ENCODE peak calls at places on chromosome 6, in four cellular contexts. T, K, X and E are unnamed samples.

GRCh38 chr6:113758725-113759576 is 98.2 kb upstream of the MARCKS start:
- DNase-seq in T (no peak), K (peak; percentile 58), X (no peak), E (no peak)

GRCh38 chr6:31399589-31400466 is 3.6 kb upstream of the MICA start:
- DNase-seq in T (peak; percentile 78), K (peak; percentile 80), X (peak; percentile 73), E (peak; percentile 86)

GRCh38 chr6:135481786-135482369 is 15.7 kb downstream of the AHI1 start:
- DNase-seq in T (no peak), K (peak; percentile 19), X (peak; percentile 53), E (peak; percentile 33)

GRCh38 chr6:95648636-95649035 is 71.3 kb downstream of the MANEA start:
- DNase-seq in T (no peak), K (no peak), X (no peak), E (peak; percentile 39)

GRCh38 chr6:119147101-119148053 is 68.9 kb upstream of the FAM184A start:
- DNase-seq in T (no peak), K (peak; percentile 98), X (peak; percentile 21), E (no peak)

GRCh38 chr6:131909408-131910218 is 41.6 kb downstream of the CCN2 start:
- DNase-seq in T (peak; percentile 73), K (peak; percentile 72), X (peak; percentile 79), E (peak; percentile 92)

GRCh38 chr6:106116125-106116524 is 30.0 kb downstream of the PRDM1 start:
- DNase-seq in T (no peak), K (peak; percentile 13), X (no peak), E (no peak)

GRCh38 chr6:31525932-31526591 is 2.7 kb upstream of the MCCD1 start:
- DNase-seq in T (no peak), K (peak; percentile 57), X (no peak), E (no peak)

GRCh38 chr6:169961772-169962561 is 210.5 kb downstream of the ERMARD start:
- DNase-seq in T (peak; percentile 73), K (no peak), X (no peak), E (peak; percentile 75)

GRCh38 chr6:91081452-91082067 is 494.7 kb upstream of the MAP3K7 start:
- DNase-seq in T (no peak), K (peak; percentile 52), X (peak; percentile 50), E (peak; percentile 84)

GRCh38 chr6:35691027-35691824 is 2.5 kb upstream of the FKBP5 start:
- DNase-seq in T (no peak), K (peak; percentile 44), X (no peak), E (no peak)

GRCh38 chr6:160921095-160921494 is 70.5 kb upstream of the MAP3K4 start:
- DNase-seq in T (no peak), K (no peak), X (no peak), E (no peak)

GRCh38 chr6:77341058-77341986 is 122.0 kb downstream of the HTR1B start:
- DNase-seq in T (no peak), K (no peak), X (no peak), E (no peak)

GRCh38 chr6:170253226-170253909 is 37.5 kb downstream of the DLL1 start:
- DNase-seq in T (no peak), K (no peak), X (no peak), E (no peak)

GRCh38 chr6:129402244-129402643 is 307.7 kb downstream of the ARHGAP18 start:
- DNase-seq in T (no peak), K (peak; percentile 16), X (no peak), E (no peak)

GRCh38 chr6:139706949-139707348 is 332.5 kb upstream of the CITED2 start:
- DNase-seq in T (no peak), K (no peak), X (no peak), E (no peak)

GRCh38 chr6:167573461-167574215 is 248.8 kb downstream of the TTLL2 start:
- DNase-seq in T (no peak), K (no peak), X (no peak), E (no peak)

GRCh38 chr6:9527679-9528286 is 887.1 kb downstream of the TFAP2A start:
- DNase-seq in T (no peak), K (no peak), X (no peak), E (no peak)

GRCh38 chr6:32288426-32288825 is 64.6 kb upstream of the NOTCH4 start:
- DNase-seq in T (no peak), K (no peak), X (no peak), E (no peak)

GRCh38 chr6:1669996-1670395 is 60.3 kb downstream of the FOXC1 start:
- DNase-seq in T (no peak), K (no peak), X (no peak), E (no peak)

GRCh38 chr6:20740088-20740487 is 205.8 kb downstream of the CDKAL1 start:
- DNase-seq in T (no peak), K (no peak), X (no peak), E (no peak)
- H3K4me1 ChIP-seq in T (no peaks in the 10 kb centered on the region), K (peaks cover 1% of the 10 kb centered on the region), X (no peaks in the 10 kb centered on the region), E (no peaks in the 10 kb centered on the region)

GRCh38 chr6:114879719-114880118 is 536.9 kb upstream of the HS3ST5 start:
- DNase-seq in T (no peak), K (no peak), X (no peak), E (no peak)
- H4K20me1 ChIP-seq in T (no peaks in the 10 kb centered on the region), K (no peaks in the 10 kb centered on the region), X (no peaks in the 10 kb centered on the region), E (no peaks in the 10 kb centered on the region)

DNA sequence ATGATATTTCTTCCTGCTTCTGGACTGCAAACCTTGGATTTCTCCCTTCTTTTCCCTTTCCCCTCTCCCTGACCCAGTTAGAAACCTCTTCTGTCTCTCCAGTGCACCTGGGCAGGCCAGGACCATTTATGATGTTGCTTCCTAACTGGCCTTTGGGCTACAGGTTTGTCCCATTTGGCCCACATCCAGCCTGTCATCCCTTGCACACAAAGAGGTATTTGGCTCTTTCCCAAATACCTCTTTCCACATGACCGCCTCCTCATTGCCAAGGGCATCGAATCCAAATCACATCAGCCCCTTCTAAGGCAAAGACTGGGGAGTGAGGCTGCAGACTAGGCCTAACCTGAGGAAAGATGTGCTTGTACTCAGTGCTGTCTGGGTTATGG is 13.6 kb downstream of the FGD2 start:
- DNase-seq in T (no peak), K (no peak), X (no peak), E (no peak)
- H3K4me1 ChIP-seq in T (peaks cover 3% of the 10 kb centered on the region), K (no peaks in the 10 kb centered on the region), X (peaks cover 13% of the 10 kb centered on the region), E (no peaks in the 10 kb centered on the region)

GRCh38 chr6:3261921-3262320 is 3.2 kb downstream of the PSMG4 start:
- DNase-seq in T (no peak), K (no peak), X (no peak), E (no peak)
- H4K20me1 ChIP-seq in T (no peaks in the 10 kb centered on the region), K (peaks cover 34% of the 10 kb centered on the region), X (peaks cover 4% of the 10 kb centered on the region), E (peaks cover 21% of the 10 kb centered on the region)

DNA sequence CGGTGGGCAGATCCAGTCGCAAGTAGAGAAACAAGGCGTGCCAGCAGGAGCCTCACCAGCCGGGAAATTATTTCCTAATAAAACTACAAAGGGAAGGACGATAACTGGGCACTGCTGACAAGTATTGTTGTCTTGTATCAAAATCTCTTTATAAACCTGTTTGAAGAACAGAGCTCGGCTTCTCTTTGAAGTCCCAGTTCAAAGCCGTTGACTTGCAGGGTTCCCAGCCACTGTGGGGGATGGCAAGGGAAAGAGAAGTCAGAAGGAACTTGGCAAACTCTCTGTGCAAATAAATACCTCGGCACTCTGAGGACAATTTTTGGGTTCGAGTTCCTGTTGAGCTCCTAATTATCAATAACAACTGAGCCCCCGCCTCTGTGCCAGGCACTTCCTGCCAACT is 504.6 kb downstream of the CD83 start:
- DNase-seq in T (no peak), K (no peak), X (no peak), E (peak; percentile 31)
- H3K4me1 ChIP-seq in T (peaks cover 4% of the 10 kb centered on the region), K (peaks cover 2% of the 10 kb centered on the region), X (peaks cover 4% of the 10 kb centered on the region), E (peaks cover 25% of the 10 kb centered on the region)